ENCODE peak calls at places on chromosomes 1 and 21, in five cellular contexts. Z, R, X, T and J are unnamed samples.

GRCh38 chr21:45260191-45260795 is 27.4 kb downstream of the POFUT2 start:
- DNase-seq in X (no peak), Z (no peak), T (no peak), R (no peak), J (no peak)

GRCh38 chr1:23529146-23530088 is 1.6 kb downstream of the E2F2 start:
- DNase-seq in Z (no peak), T (no peak), R (no peak), X (no peak), J (no peak)

GRCh38 chr1:155000475-155000724 is 2.2 kb upstream of the ZBTB7B start:
- DNase-seq in X (no peak), Z (no peak), T (no peak), R (no peak), J (no peak)

GRCh38 chr1:160826546-160826945 is 30.6 kb downstream of the LY9 start:
- DNase-seq in X (no peak), T (no peak), R (no peak), Z (peak; percentile 22), J (no peak)

GRCh38 chr1:200294241-200294640 is 115.6 kb downstream of the ZNF281 start:
- DNase-seq in X (no peak), Z (no peak), T (no peak), R (no peak), J (peak; percentile 16)

GRCh38 chr21:21003701-21004100 is 5.5 kb downstream of the NCAM2 start:
- DNase-seq in T (no peak), R (no peak), X (no peak), Z (peak; percentile 47), J (peak; percentile 7)

GRCh38 chr1:44405804-44406743 is 1.0 kb downstream of the RNF220 start:
- DNase-seq in R (peak; percentile 60), X (no peak), T (no peak), Z (no peak), J (peak; percentile 24)

GRCh38 chr1:201391651-201392511 is 7.2 kb downstream of the LAD1 start:
- DNase-seq in X (no peak), Z (no peak), T (no peak), R (no peak), J (no peak)

GRCh38 chr1:53721088-53721487 is 17.9 kb downstream of the GLIS1 start:
- DNase-seq in Z (no peak), T (no peak), X (no peak), R (no peak), J (no peak)

GRCh38 chr1:203547147-203547546 is 53.2 kb downstream of the OPTC start:
- DNase-seq in Z (no peak), T (no peak), R (no peak), X (no peak), J (no peak)

GRCh38 chr1:200334661-200335256 is 75.1 kb downstream of the ZNF281 start:
- DNase-seq in X (no peak), T (no peak), Z (no peak), R (no peak), J (no peak)

GRCh38 chr1:153882296-153882912 is 40.4 kb downstream of the GATAD2B start:
- DNase-seq in R (no peak), T (no peak), X (no peak), Z (no peak), J (peak; percentile 8)

GRCh38 chr1:98336472-98337118 is 324.9 kb upstream of the SNX7 start:
- DNase-seq in T (no peak), Z (no peak), R (no peak), X (no peak), J (no peak)

GRCh38 chr1:231566468-231566867 is 38.0 kb downstream of the TSNAX start:
- DNase-seq in T (no peak), R (no peak), Z (no peak), X (no peak), J (no peak)

GRCh38 chr1:85428471-85429077 is 36.4 kb downstream of the DDAH1 start:
- DNase-seq in Z (no peak), T (no peak), X (no peak), R (no peak), J (peak; percentile 44)

GRCh38 chr21:10272216-10272615 is 249.2 kb upstream of the TPTE start:
- DNase-seq in T (no peak), Z (no peak), R (no peak), X (no peak), J (no peak)

GRCh38 chr1:24503870-24504523 is 1.4 kb downstream of the RCAN3 start:
- DNase-seq in X (no peak), Z (no peak), R (no peak), T (no peak), J (no peak)

GRCh38 chr1:156366832-156367231 is 2.2 kb upstream of the RHBG start:
- DNase-seq in R (no peak), Z (no peak), T (no peak), X (no peak), J (no peak)

GRCh38 chr1:94125551-94126514 is 4.9 kb upstream of the ABCA4 start:
- DNase-seq in R (no peak), T (no peak), X (no peak), Z (no peak), J (no peak)

GRCh38 chr21:27423073-27423472 is 456.2 kb upstream of the ADAMTS5 start:
- DNase-seq in Z (peak; percentile 88), R (no peak), T (no peak), X (no peak), J (no peak)

GRCh38 chr1:152533327-152533938 is 19.2 kb downstream of the CRCT1 start:
- DNase-seq in Z (peak; percentile 20), R (peak; percentile 8), X (no peak), T (no peak), J (peak; percentile 72)